ENCODE peak calls at places on chromosomes 13 and 19, in seven cellular contexts. One of them, this sample, is unnamed.

GRCh38 chr19:37329686-37330085 is 41.2 kb upstream of the ZNF527 start:
- DNase-seq in mesenchymal stem cell: no peak
- DNase-seq in neuronal stem cell: no peak
- DNase-seq in DND-41: no peak
- DNase-seq in HCT116: no peak
- DNase-seq in IMR-90: no peak
- DNase-seq in neural progenitor cell: peak; percentile 25
- DNase-seq in this sample: no peak

GRCh38 chr13:97719759-97720158 is 233.7 kb upstream of the IPO5 start:
- DNase-seq in IMR-90: no peak
- DNase-seq in neural progenitor cell: no peak
- DNase-seq in DND-41: no peak
- DNase-seq in neuronal stem cell: no peak
- DNase-seq in mesenchymal stem cell: peak; percentile 12
- DNase-seq in HCT116: no peak
- DNase-seq in this sample: peak; percentile 44

GRCh38 chr13:87696458-87696857 is 25.3 kb downstream of the SLITRK5 start:
- DNase-seq in neural progenitor cell: no peak
- DNase-seq in DND-41: no peak
- DNase-seq in mesenchymal stem cell: no peak
- DNase-seq in HCT116: no peak
- DNase-seq in neuronal stem cell: no peak
- DNase-seq in IMR-90: no peak
- DNase-seq in this sample: no peak

GRCh38 chr19:2014731-2015610 is 543 bp downstream of the BTBD2 start:
- DNase-seq in HCT116: no peak
- DNase-seq in neuronal stem cell: peak; percentile 35
- DNase-seq in mesenchymal stem cell: no peak
- DNase-seq in neural progenitor cell: peak; percentile 85
- DNase-seq in DND-41: peak; percentile 51
- DNase-seq in IMR-90: no peak
- DNase-seq in this sample: no peak

GRCh38 chr13:71861769-71862168 is 5.2 kb downstream of the DACH1 start:
- DNase-seq in neural progenitor cell: no peak
- DNase-seq in IMR-90: no peak
- DNase-seq in HCT116: no peak
- DNase-seq in DND-41: no peak
- DNase-seq in neuronal stem cell: no peak
- DNase-seq in mesenchymal stem cell: no peak
- DNase-seq in this sample: no peak

GRCh38 chr19:57559008-57559403 is 657 bp downstream of the ZNF550 start:
- DNase-seq in neural progenitor cell: peak; percentile 58
- DNase-seq in DND-41: peak; percentile 45
- DNase-seq in HCT116: no peak
- DNase-seq in neuronal stem cell: no peak
- DNase-seq in IMR-90: no peak
- DNase-seq in mesenchymal stem cell: peak; percentile 21
- DNase-seq in this sample: peak; percentile 30

GRCh38 chr13:74145249-74145970 is 11.2 kb upstream of the KLF12 start:
- DNase-seq in DND-41: no peak
- DNase-seq in IMR-90: peak; percentile 91
- DNase-seq in neuronal stem cell: no peak
- DNase-seq in mesenchymal stem cell: peak; percentile 70
- DNase-seq in neural progenitor cell: no peak
- DNase-seq in HCT116: no peak
- DNase-seq in this sample: no peak

GRCh38 chr13:99974296-99974938 is 2.9 kb upstream of the ZIC5 start:
- DNase-seq in HCT116: no peak
- DNase-seq in IMR-90: no peak
- DNase-seq in neural progenitor cell: peak; percentile 41
- DNase-seq in mesenchymal stem cell: no peak
- DNase-seq in neuronal stem cell: no peak
- DNase-seq in DND-41: no peak
- DNase-seq in this sample: no peak

GRCh38 chr13:79781829-79782540 is 301.0 kb downstream of the NDFIP2 start:
- DNase-seq in neuronal stem cell: no peak
- DNase-seq in DND-41: no peak
- DNase-seq in neural progenitor cell: no peak
- DNase-seq in IMR-90: peak; percentile 55
- DNase-seq in HCT116: no peak
- DNase-seq in mesenchymal stem cell: peak; percentile 52
- DNase-seq in this sample: no peak

GRCh38 chr13:29845440-29846056 is 4.9 kb downstream of the UBL3 start:
- DNase-seq in neuronal stem cell: no peak
- DNase-seq in mesenchymal stem cell: no peak
- DNase-seq in IMR-90: peak; percentile 32
- DNase-seq in HCT116: no peak
- DNase-seq in neural progenitor cell: no peak
- DNase-seq in DND-41: no peak
- DNase-seq in this sample: no peak

GRCh38 chr19:7550987-7551761 is 15.7 kb downstream of the PNPLA6 start:
- DNase-seq in mesenchymal stem cell: peak; percentile 21
- DNase-seq in IMR-90: peak; percentile 30
- DNase-seq in neural progenitor cell: peak; percentile 97
- DNase-seq in neuronal stem cell: peak; percentile 90
- DNase-seq in HCT116: peak; percentile 85
- DNase-seq in DND-41: peak; percentile 38
- DNase-seq in this sample: peak; percentile 9

GRCh38 chr19:48333467-48334384 is 8.4 kb downstream of the EMP3 start:
- DNase-seq in mesenchymal stem cell: peak; percentile 94
- DNase-seq in IMR-90: peak; percentile 91
- DNase-seq in neuronal stem cell: peak; percentile 71
- DNase-seq in DND-41: peak; percentile 92
- DNase-seq in neural progenitor cell: peak; percentile 94
- DNase-seq in HCT116: peak; percentile 90
- DNase-seq in this sample: peak; percentile 87

GRCh38 chr19:2494084-2494446 is 18.1 kb downstream of the GADD45B start:
- DNase-seq in neuronal stem cell: no peak
- DNase-seq in mesenchymal stem cell: peak; percentile 86
- DNase-seq in IMR-90: peak; percentile 65
- DNase-seq in HCT116: no peak
- DNase-seq in neural progenitor cell: no peak
- DNase-seq in DND-41: no peak
- DNase-seq in this sample: peak; percentile 34

GRCh38 chr13:46679369-46680180 is 117.4 kb downstream of the ESD start:
- DNase-seq in HCT116: no peak
- DNase-seq in neuronal stem cell: no peak
- DNase-seq in neural progenitor cell: peak; percentile 39
- DNase-seq in mesenchymal stem cell: peak; percentile 85
- DNase-seq in IMR-90: peak; percentile 70
- DNase-seq in DND-41: peak; percentile 84
- DNase-seq in this sample: no peak
- H3K27ac ChIP-seq in HCT116: no peak overlapping the region
- H3K27ac ChIP-seq in neuronal stem cell: no peak overlapping the region
- H3K27ac ChIP-seq in neural progenitor cell: peak overlapping the region; percentile 47
- H3K27ac ChIP-seq in mesenchymal stem cell: peak overlapping the region; percentile 53
- H3K27ac ChIP-seq in IMR-90: peak overlapping the region; percentile 46
- H3K27ac ChIP-seq in DND-41: peak overlapping the region; percentile 72
- H3K27ac ChIP-seq in this sample: no peak overlapping the region

GRCh38 chr19:10979950-10980349 is 19.1 kb downstream of the SMARCA4 start:
- DNase-seq in DND-41: peak; percentile 26
- DNase-seq in IMR-90: no peak
- DNase-seq in HCT116: no peak
- DNase-seq in mesenchymal stem cell: no peak
- DNase-seq in neuronal stem cell: no peak
- DNase-seq in neural progenitor cell: no peak
- DNase-seq in this sample: no peak

GRCh38 chr19:10985502-10985901 is 24.7 kb downstream of the SMARCA4 start:
- DNase-seq in HCT116: no peak
- DNase-seq in DND-41: no peak
- DNase-seq in mesenchymal stem cell: no peak
- DNase-seq in neural progenitor cell: no peak
- DNase-seq in neuronal stem cell: no peak
- DNase-seq in IMR-90: no peak
- DNase-seq in this sample: no peak

GRCh38 chr19:10977773-10978155 is 16.9 kb downstream of the SMARCA4 start:
- DNase-seq in neuronal stem cell: no peak
- DNase-seq in neural progenitor cell: no peak
- DNase-seq in DND-41: no peak
- DNase-seq in IMR-90: no peak
- DNase-seq in HCT116: no peak
- DNase-seq in mesenchymal stem cell: no peak
- DNase-seq in this sample: no peak

GRCh38 chr19:10984166-10984735 is 23.4 kb downstream of the SMARCA4 start:
- DNase-seq in IMR-90: no peak
- DNase-seq in mesenchymal stem cell: no peak
- DNase-seq in neuronal stem cell: no peak
- DNase-seq in DND-41: no peak
- DNase-seq in HCT116: no peak
- DNase-seq in neural progenitor cell: no peak
- DNase-seq in this sample: no peak

GRCh38 chr19:10981496-10981895 is 20.7 kb downstream of the SMARCA4 start:
- DNase-seq in DND-41: no peak
- DNase-seq in neural progenitor cell: no peak
- DNase-seq in neuronal stem cell: no peak
- DNase-seq in IMR-90: peak; percentile 73
- DNase-seq in mesenchymal stem cell: peak; percentile 60
- DNase-seq in HCT116: no peak
- DNase-seq in this sample: no peak
- H3K4me2 ChIP-seq in DND-41: no peak overlapping the region
- H3K4me2 ChIP-seq in neural progenitor cell: no peak overlapping the region
- H3K4me2 ChIP-seq in neuronal stem cell: no peak overlapping the region
- H3K4me2 ChIP-seq in IMR-90: no peak overlapping the region
- H3K4me2 ChIP-seq in mesenchymal stem cell: no peak overlapping the region
- H3K4me2 ChIP-seq in HCT116: no peak overlapping the region
- H3K4me2 ChIP-seq in this sample: no peak overlapping the region

GRCh38 chr13:32881792-32882175 is 134.4 kb upstream of the KL start:
- DNase-seq in HCT116: no peak
- DNase-seq in mesenchymal stem cell: no peak
- DNase-seq in neural progenitor cell: no peak
- DNase-seq in IMR-90: no peak
- DNase-seq in neuronal stem cell: no peak
- DNase-seq in DND-41: no peak
- DNase-seq in this sample: peak; percentile 79
- H3K27ac ChIP-seq in HCT116: no peak overlapping the region
- H3K27ac ChIP-seq in mesenchymal stem cell: no peak overlapping the region
- H3K27ac ChIP-seq in neural progenitor cell: no peak overlapping the region
- H3K27ac ChIP-seq in IMR-90: no peak overlapping the region
- H3K27ac ChIP-seq in neuronal stem cell: no peak overlapping the region
- H3K27ac ChIP-seq in DND-41: no peak overlapping the region
- H3K27ac ChIP-seq in this sample: no peak overlapping the region

DNA sequence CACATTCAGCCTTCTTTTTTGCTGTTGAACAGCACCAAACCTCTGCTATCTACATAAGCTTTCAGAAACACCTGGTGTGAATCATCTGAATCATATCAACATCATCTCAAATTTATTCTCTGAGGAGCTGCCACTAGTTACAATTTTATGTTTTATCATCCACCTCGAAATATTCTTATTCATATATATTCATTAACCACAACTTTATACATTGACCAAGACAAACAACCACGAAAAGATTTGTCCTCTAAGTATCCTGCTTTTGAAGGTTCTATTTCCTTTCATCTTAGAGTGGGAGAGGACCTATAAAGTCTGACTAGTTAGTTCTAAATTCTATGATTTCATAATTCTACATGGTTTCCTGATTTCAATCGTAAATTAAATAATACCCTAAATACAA is 18.9 kb downstream of the ESD start:
- DNase-seq in neural progenitor cell: no peak
- DNase-seq in neuronal stem cell: no peak
- DNase-seq in mesenchymal stem cell: no peak
- DNase-seq in HCT116: no peak
- DNase-seq in IMR-90: peak; percentile 56
- DNase-seq in DND-41: no peak
- DNase-seq in this sample: peak; percentile 41
- H3K4me2 ChIP-seq in neural progenitor cell: no peak overlapping the region
- H3K4me2 ChIP-seq in neuronal stem cell: no peak overlapping the region
- H3K4me2 ChIP-seq in mesenchymal stem cell: no peak overlapping the region
- H3K4me2 ChIP-seq in HCT116: no peak overlapping the region
- H3K4me2 ChIP-seq in IMR-90: no peak overlapping the region
- H3K4me2 ChIP-seq in DND-41: no peak overlapping the region
- H3K4me2 ChIP-seq in this sample: no peak overlapping the region

GRCh38 chr13:44015808-44016207 is 136.1 kb downstream of the LACC1 start:
- DNase-seq in neuronal stem cell: no peak
- DNase-seq in HCT116: no peak
- DNase-seq in neural progenitor cell: no peak
- DNase-seq in IMR-90: no peak
- DNase-seq in DND-41: no peak
- DNase-seq in mesenchymal stem cell: no peak
- DNase-seq in this sample: no peak
- H3K27ac ChIP-seq in neuronal stem cell: no peak overlapping the region
- H3K27ac ChIP-seq in HCT116: no peak overlapping the region
- H3K27ac ChIP-seq in neural progenitor cell: no peak overlapping the region
- H3K27ac ChIP-seq in IMR-90: no peak overlapping the region
- H3K27ac ChIP-seq in DND-41: no peak overlapping the region
- H3K27ac ChIP-seq in mesenchymal stem cell: no peak overlapping the region
- H3K27ac ChIP-seq in this sample: no peak overlapping the region

DNA sequence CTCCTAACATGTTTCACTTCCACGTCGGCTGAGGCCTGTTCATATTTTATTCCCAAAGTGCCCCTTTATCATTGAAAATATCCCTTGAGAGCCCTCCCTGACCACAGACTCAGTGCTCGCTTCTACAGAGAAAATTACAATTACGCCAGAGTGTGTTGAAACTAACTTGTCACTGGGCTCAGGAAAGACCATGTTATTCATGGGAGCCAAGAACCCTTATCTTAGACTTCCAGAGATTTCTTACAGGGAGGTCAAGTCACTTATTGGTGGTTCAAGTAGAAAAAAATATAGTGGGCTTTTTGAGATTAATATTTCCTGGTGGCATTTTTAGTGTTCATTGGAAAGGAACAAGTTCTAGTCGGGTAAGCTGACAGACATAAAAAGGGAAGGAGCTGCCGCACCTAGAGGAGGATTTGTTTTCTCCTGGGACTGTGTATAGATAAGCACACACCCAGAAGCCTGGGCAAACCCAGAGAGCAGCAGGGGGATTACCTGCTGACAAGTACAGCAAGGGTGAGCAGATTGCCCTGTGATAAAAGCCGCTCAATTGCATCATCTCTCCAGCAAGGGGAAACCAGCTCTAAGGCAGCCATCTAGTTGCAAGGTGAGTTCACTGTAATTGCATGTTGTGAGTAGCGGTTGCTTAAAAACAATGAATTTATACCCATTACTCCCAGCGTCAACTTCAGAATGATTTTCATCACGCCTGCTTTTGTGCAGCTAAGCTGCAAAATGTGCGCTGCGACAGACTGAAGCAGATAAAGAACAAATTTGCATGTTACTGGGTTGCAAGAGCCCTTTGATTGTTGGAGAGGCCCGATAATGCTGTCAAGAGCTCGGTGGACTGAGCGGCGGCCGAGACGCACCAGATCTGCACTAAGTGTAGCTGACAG is 46.2 kb downstream of the DCT start:
- DNase-seq in HCT116: no peak
- DNase-seq in DND-41: peak; percentile 7
- DNase-seq in mesenchymal stem cell: no peak
- DNase-seq in IMR-90: no peak
- DNase-seq in neuronal stem cell: no peak
- DNase-seq in neural progenitor cell: peak; percentile 31
- DNase-seq in this sample: no peak
- H3K4me2 ChIP-seq in HCT116: no peak overlapping the region
- H3K4me2 ChIP-seq in DND-41: no peak overlapping the region
- H3K4me2 ChIP-seq in mesenchymal stem cell: no peak overlapping the region
- H3K4me2 ChIP-seq in IMR-90: no peak overlapping the region
- H3K4me2 ChIP-seq in neuronal stem cell: no peak overlapping the region
- H3K4me2 ChIP-seq in neural progenitor cell: no peak overlapping the region
- H3K4me2 ChIP-seq in this sample: no peak overlapping the region

This sample was measured in mammary epithelial cell.